ENCODE peak calls at places on chromosome 19, in seven cellular contexts. K is GM04504, O is GM23248, F is activated T-helper 1 cell treated with Interleukin-2 at 50 U/mL for 16 hours, M is MCF 10A, T is GM10248, V is GM03348. H is an unnamed sample.

GRCh38 chr19:54439174-54439851 is 9.7 kb upstream of the LENG8 start:
- DNase-seq in K (no peak), O (peak), F (no peak), M (peak), T (no peak), V (no peak), H (no peak)

GRCh38 chr19:39411006-39411831 is 1.2 kb upstream of the PLEKHG2 start:
- DNase-seq in K (no peak), O (peak), F (no peak), M (peak), T (peak), V (no peak), H (no peak)

GRCh38 chr19:35417713-35418534 is 30.1 kb upstream of the FFAR2 start:
- DNase-seq in K (no peak), O (no peak), F (no peak), M (no peak), T (peak), V (no peak), H (peak)

GRCh38 chr19:8116437-8117293 is 32.7 kb downstream of the FBN3 start:
- DNase-seq in K (no peak), O (no peak), F (no peak), M (peak), T (no peak), V (no peak), H (no peak)

GRCh38 chr19:34306213-34306661 is 51.9 kb downstream of the GARRE1 start:
- DNase-seq in K (no peak), O (no peak), F (no peak), M (no peak), T (no peak), V (no peak), H (no peak)

GRCh38 chr19:31597616-31598015 is 248.4 kb upstream of the TSHZ3 start:
- DNase-seq in K (no peak), O (no peak), F (no peak), M (no peak), T (no peak), V (no peak), H (no peak)

GRCh38 chr19:17450264-17451075 is 2.0 kb upstream of the TMEM221 start:
- DNase-seq in K (no peak), O (no peak), F (no peak), M (peak), T (peak), V (no peak), H (peak)

GRCh38 chr19:51246153-51246552 is 4.7 kb upstream of the SIGLECL1 start:
- DNase-seq in K (no peak), O (no peak), F (no peak), M (peak), T (no peak), V (no peak), H (no peak)

GRCh38 chr19:6204212-6204611 is 68.7 kb downstream of the ACSBG2 start:
- DNase-seq in K (no peak), O (peak), F (no peak), M (peak), T (no peak), V (peak), H (no peak)

GRCh38 chr19:42683917-42684513 is 56.3 kb downstream of the PSG3 start:
- DNase-seq in K (peak), O (peak), F (no peak), M (peak), T (peak), V (peak), H (no peak)

GRCh38 chr19:2305424-2305823 is 2.5 kb downstream of the LINGO3 start:
- DNase-seq in K (no peak), O (no peak), F (no peak), M (no peak), T (no peak), V (no peak), H (no peak)

GRCh38 chr19:29517946-29518345 is 7.8 kb upstream of the VSTM2B start:
- DNase-seq in K (no peak), O (no peak), F (no peak), M (no peak), T (no peak), V (no peak), H (no peak)

GRCh38 chr19:44891016-44891882 is at the start of gene TOMM40:
- DNase-seq in K (peak), O (peak), F (peak), M (peak), T (no peak), V (peak), H (peak)

H was measured in GM13976.